ENCODE peak calls at places on chromosomes 4 and X, in five cellular contexts. One of them, this sample, is unnamed.

GRCh38 chrX:7074135-7074907 is 73.2 kb upstream of the STS start:
- DNase-seq in suprapubic skin: no peak
- DNase-seq in sigmoid colon: no peak
- DNase-seq in HCT116: no peak
- DNase-seq in K562: no peak
- DNase-seq in this sample: no peak

GRCh38 chrX:15761564-15762191 is 23.6 kb downstream of the CA5B start:
- DNase-seq in suprapubic skin: no peak
- DNase-seq in sigmoid colon: no peak
- DNase-seq in HCT116: no peak
- DNase-seq in K562: peak; percentile 39
- DNase-seq in this sample: no peak

GRCh38 chrX:19990225-19990518 is 689 bp downstream of the BCLAF3 start:
- DNase-seq in suprapubic skin: no peak
- DNase-seq in sigmoid colon: no peak
- DNase-seq in HCT116: no peak
- DNase-seq in K562: no peak
- DNase-seq in this sample: no peak

GRCh38 chrX:97895751-97896150 is 1012.0 kb downstream of the RPA4 start:
- DNase-seq in suprapubic skin: no peak
- DNase-seq in sigmoid colon: no peak
- DNase-seq in HCT116: no peak
- DNase-seq in K562: no peak
- DNase-seq in this sample: no peak

GRCh38 chr4:78512357-78512920 is 39.1 kb upstream of the ANXA3 start:
- DNase-seq in suprapubic skin: no peak
- DNase-seq in sigmoid colon: no peak
- DNase-seq in HCT116: no peak
- DNase-seq in K562: no peak
- DNase-seq in this sample: no peak

GRCh38 chr4:138401330-138401729 is 159.2 kb upstream of the SLC7A11 start:
- DNase-seq in suprapubic skin: no peak
- DNase-seq in sigmoid colon: peak; percentile 69
- DNase-seq in HCT116: no peak
- DNase-seq in K562: no peak
- DNase-seq in this sample: no peak

GRCh38 chr4:825969-826330 is at the start of gene CPLX1:
- DNase-seq in suprapubic skin: no peak
- DNase-seq in sigmoid colon: no peak
- DNase-seq in HCT116: no peak
- DNase-seq in K562: peak; percentile 91
- DNase-seq in this sample: no peak

GRCh38 chr4:146370841-146371240 is 150.9 kb downstream of the SLC10A7 start:
- DNase-seq in suprapubic skin: no peak
- DNase-seq in sigmoid colon: no peak
- DNase-seq in HCT116: no peak
- DNase-seq in K562: no peak
- DNase-seq in this sample: no peak

GRCh38 chr4:40299704-40300336 is 35.3 kb upstream of the CHRNA9 start:
- DNase-seq in suprapubic skin: no peak
- DNase-seq in sigmoid colon: no peak
- DNase-seq in HCT116: no peak
- DNase-seq in K562: no peak
- DNase-seq in this sample: no peak
- TF ChIP-seq CTCF in suprapubic skin: no peak
- TF ChIP-seq CTCF in sigmoid colon: no peak
- TF ChIP-seq CTCF in HCT116: peak; percentile 18
- TF ChIP-seq CTCF in K562: no peak
- TF ChIP-seq CTCF in this sample: no peak

DNA sequence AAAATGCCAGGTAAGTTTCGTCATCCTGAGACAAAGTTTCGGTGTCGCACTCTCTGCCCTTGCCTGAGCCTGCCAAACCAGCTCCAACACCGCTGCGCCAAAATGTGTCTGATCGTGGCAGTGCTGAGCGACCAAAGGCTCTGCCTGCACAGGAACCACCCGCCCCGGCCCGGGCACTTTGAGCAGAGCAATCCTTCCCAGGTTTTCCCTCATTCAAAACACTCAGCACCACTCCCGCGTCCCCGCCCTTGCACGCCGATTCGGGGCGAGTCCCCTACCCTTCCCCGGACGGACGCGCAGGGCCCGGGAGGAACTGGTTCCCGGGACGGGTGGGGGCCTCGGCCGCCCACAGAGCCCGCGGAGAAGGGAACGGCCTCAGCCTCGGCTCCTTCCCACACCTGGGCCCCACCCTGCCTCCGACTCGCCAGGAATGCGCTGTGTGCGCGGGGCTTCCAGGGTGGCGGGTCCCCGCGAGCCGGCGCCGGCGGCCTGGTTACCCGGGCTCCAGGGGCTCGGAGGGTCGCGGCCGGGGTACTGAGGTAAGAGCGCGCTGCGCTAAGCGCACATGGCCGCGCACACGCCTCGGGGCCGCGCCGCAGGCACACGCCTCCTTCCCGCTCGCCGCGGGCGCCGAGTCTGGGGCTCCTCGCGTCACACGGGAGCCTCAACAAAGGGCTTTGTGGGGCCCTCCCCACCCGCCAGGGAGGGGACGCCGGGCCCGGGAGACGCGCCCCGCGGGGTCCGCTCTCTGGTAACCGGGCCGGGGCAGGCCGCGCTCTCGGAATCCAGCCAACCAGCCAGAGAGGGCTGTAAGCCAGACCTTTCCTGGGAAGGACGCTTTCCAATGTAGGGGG is at the start of gene C4orf36:
- DNase-seq in suprapubic skin: peak; percentile 88
- DNase-seq in sigmoid colon: peak; percentile 77
- DNase-seq in HCT116: peak; percentile 66
- DNase-seq in K562: peak; percentile 56
- DNase-seq in this sample: no peak
- H3K4me3 ChIP-seq in suprapubic skin: peak within 1 kb of the TSS; percentile 91
- H3K4me3 ChIP-seq in sigmoid colon: peak within 1 kb of the TSS; percentile 79
- H3K4me3 ChIP-seq in HCT116: peak within 1 kb of the TSS; percentile 55
- H3K4me3 ChIP-seq in K562: peak within 1 kb of the TSS; percentile 57
- H3K4me3 ChIP-seq in this sample: peak within 1 kb of the TSS; percentile 80

GRCh38 chrX:17484592-17484991 is 109.6 kb downstream of the NHS start:
- DNase-seq in suprapubic skin: no peak
- DNase-seq in sigmoid colon: no peak
- DNase-seq in HCT116: no peak
- DNase-seq in K562: no peak
- DNase-seq in this sample: no peak
- TF ChIP-seq POLR2AphosphoS5 in suprapubic skin: no peak
- TF ChIP-seq POLR2AphosphoS5 in sigmoid colon: no peak
- TF ChIP-seq POLR2AphosphoS5 in HCT116: no peak
- TF ChIP-seq POLR2AphosphoS5 in K562: no peak
- TF ChIP-seq POLR2AphosphoS5 in this sample: no peak

GRCh38 chr4:98113005-98113404 is 30.3 kb downstream of the STPG2 start:
- DNase-seq in suprapubic skin: no peak
- DNase-seq in sigmoid colon: no peak
- DNase-seq in HCT116: peak; percentile 6
- DNase-seq in K562: peak; percentile 8
- DNase-seq in this sample: no peak
- TF ChIP-seq CTCF in suprapubic skin: no peak
- TF ChIP-seq CTCF in sigmoid colon: no peak
- TF ChIP-seq CTCF in HCT116: peak; percentile 27
- TF ChIP-seq CTCF in K562: peak; percentile 23
- TF ChIP-seq CTCF in this sample: no peak

GRCh38 chr4:71229477-71230257 is 109.2 kb upstream of the SLC4A4 start:
- DNase-seq in suprapubic skin: no peak
- DNase-seq in sigmoid colon: no peak
- DNase-seq in HCT116: peak; percentile 7
- DNase-seq in K562: peak; percentile 13
- DNase-seq in this sample: no peak
- H3K4me3 ChIP-seq in suprapubic skin: no peak overlapping the region
- H3K4me3 ChIP-seq in sigmoid colon: no peak overlapping the region
- H3K4me3 ChIP-seq in HCT116: no peak overlapping the region
- H3K4me3 ChIP-seq in K562: no peak overlapping the region
- H3K4me3 ChIP-seq in this sample: no peak overlapping the region

DNA sequence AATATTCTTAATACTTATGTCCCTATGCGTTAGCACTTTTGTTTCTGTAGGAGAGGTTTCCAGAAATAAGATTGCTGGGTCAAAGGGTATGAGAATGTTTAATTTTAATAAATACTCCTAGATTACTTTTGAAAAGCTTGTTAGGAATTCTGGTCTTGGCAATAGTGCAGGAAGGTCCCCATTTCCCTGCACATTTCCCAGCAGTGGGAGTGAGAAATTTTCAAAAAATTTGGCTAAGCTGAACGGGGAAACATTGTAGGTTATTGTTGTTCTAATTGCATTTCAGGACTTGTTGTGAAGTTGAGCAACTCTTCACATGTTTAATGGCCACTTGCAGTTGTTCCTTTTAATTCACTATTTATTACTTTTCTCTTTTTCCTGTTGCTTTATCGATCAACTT is 27.1 kb downstream of the IGFBP7 start:
- DNase-seq in suprapubic skin: no peak
- DNase-seq in sigmoid colon: no peak
- DNase-seq in HCT116: no peak
- DNase-seq in K562: no peak
- DNase-seq in this sample: no peak
- TF ChIP-seq POLR2AphosphoS5 in suprapubic skin: no peak
- TF ChIP-seq POLR2AphosphoS5 in sigmoid colon: no peak
- TF ChIP-seq POLR2AphosphoS5 in HCT116: no peak
- TF ChIP-seq POLR2AphosphoS5 in K562: no peak
- TF ChIP-seq POLR2AphosphoS5 in this sample: no peak

GRCh38 chrX:115940888-115941332 is 229.6 kb upstream of the AGTR2 start:
- DNase-seq in suprapubic skin: no peak
- DNase-seq in sigmoid colon: peak; percentile 92
- DNase-seq in HCT116: no peak
- DNase-seq in K562: no peak
- DNase-seq in this sample: no peak
- TF ChIP-seq CTCF in suprapubic skin: peak; percentile 53
- TF ChIP-seq CTCF in sigmoid colon: no peak
- TF ChIP-seq CTCF in HCT116: no peak
- TF ChIP-seq CTCF in K562: peak; percentile 11
- TF ChIP-seq CTCF in this sample: peak; percentile 38

DNA sequence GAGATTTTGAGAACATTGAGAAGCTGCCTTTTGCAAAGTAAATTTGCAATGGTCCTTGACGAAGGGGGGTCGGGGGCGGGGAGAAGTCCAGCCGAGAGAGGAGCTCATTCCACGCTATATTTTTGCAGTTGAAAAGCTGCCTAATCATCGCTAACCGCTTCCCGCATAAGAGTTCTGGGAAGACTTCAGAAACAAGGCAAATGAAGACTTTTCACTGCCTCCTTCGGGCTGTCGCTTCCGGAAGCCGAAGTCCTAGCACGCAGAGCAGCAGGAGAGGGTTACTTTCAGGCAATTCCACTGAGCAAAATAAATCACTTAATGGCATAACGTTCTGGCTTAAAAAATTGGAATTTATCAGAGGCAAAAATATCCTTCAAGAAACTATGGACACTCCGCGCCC is 2.7 kb upstream of the LRAT start:
- DNase-seq in suprapubic skin: no peak
- DNase-seq in sigmoid colon: no peak
- DNase-seq in HCT116: no peak
- DNase-seq in K562: no peak
- DNase-seq in this sample: no peak
- H3K4me3 ChIP-seq in suprapubic skin: peak overlapping the region; percentile 60
- H3K4me3 ChIP-seq in sigmoid colon: no peak overlapping the region
- H3K4me3 ChIP-seq in HCT116: no peak overlapping the region
- H3K4me3 ChIP-seq in K562: no peak overlapping the region
- H3K4me3 ChIP-seq in this sample: no peak overlapping the region

GRCh38 chr4:37236165-37236564 is 8.4 kb upstream of the NWD2 start:
- DNase-seq in suprapubic skin: no peak
- DNase-seq in sigmoid colon: no peak
- DNase-seq in HCT116: no peak
- DNase-seq in K562: no peak
- DNase-seq in this sample: no peak

DNA sequence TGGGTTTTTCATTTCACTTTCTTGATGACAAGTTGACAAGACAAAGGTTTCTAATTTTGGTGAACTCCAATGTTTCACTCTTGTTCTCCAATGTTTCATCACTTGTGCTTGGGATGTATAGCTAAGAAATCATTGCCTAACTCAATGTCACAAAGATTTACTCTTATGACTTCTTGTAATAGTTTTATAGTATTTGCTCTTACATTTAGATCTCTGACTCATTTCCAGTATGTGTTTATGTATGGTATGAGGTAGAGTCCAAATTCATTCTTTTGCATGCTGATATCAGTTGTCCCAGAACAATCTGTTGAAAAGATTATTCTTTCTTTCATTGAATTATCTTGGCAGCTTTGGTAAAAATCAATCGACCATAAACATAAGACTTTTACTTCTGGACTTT is 12.2 kb upstream of the NWD2 start:
- DNase-seq in suprapubic skin: no peak
- DNase-seq in sigmoid colon: no peak
- DNase-seq in HCT116: no peak
- DNase-seq in K562: no peak
- DNase-seq in this sample: no peak
- TF ChIP-seq POLR2AphosphoS5 in suprapubic skin: no peak
- TF ChIP-seq POLR2AphosphoS5 in sigmoid colon: no peak
- TF ChIP-seq POLR2AphosphoS5 in HCT116: no peak
- TF ChIP-seq POLR2AphosphoS5 in K562: no peak
- TF ChIP-seq POLR2AphosphoS5 in this sample: no peak

GRCh38 chr4:13907255-13907751 is 279.8 kb upstream of the BOD1L1 start:
- DNase-seq in suprapubic skin: no peak
- DNase-seq in sigmoid colon: no peak
- DNase-seq in HCT116: no peak
- DNase-seq in K562: no peak
- DNase-seq in this sample: no peak
- TF ChIP-seq CTCF in suprapubic skin: no peak
- TF ChIP-seq CTCF in sigmoid colon: no peak
- TF ChIP-seq CTCF in HCT116: no peak
- TF ChIP-seq CTCF in K562: no peak
- TF ChIP-seq CTCF in this sample: no peak